ENCODE peak calls at places on chromosomes 6 and 20, in six cellular contexts. U, Z, W, H, B and Q are unnamed samples.
A peak's percentile ranks its signal among the peaks of the same experiment; 100 is the strongest.

GRCh38 chr6:153965996-153966395 is 73.0 kb upstream of the OPRM1 start:
- DNase-seq in W (peak; percentile 37), Z (no peak), U (no peak), H (no peak), B (no peak), Q (no peak)

GRCh38 chr20:11716239-11716944 is 201.3 kb upstream of the BTBD3 start:
- DNase-seq in Z (no peak), W (peak; percentile 76), B (peak; percentile 64), U (peak; percentile 90), H (no peak), Q (peak; percentile 61)

GRCh38 chr6:168526841-168527281 is 85.9 kb downstream of the SMOC2 start:
- DNase-seq in Z (peak; percentile 72), W (no peak), B (no peak), H (no peak), U (no peak), Q (no peak)

GRCh38 chr6:169752074-169752623 is 727 bp downstream of the ERMARD start:
- DNase-seq in H (no peak), U (no peak), W (no peak), B (peak; percentile 11), Z (no peak), Q (no peak)

GRCh38 chr6:38271081-38271480 is 368.6 kb downstream of the BTBD9 start:
- DNase-seq in W (no peak), U (peak; percentile 57), H (no peak), B (no peak), Z (no peak), Q (no peak)

GRCh38 chr6:26205625-26206574 is 118.7 kb downstream of the HFE start:
- DNase-seq in U (peak; percentile 91), Z (no peak), H (no peak), B (no peak), W (no peak), Q (no peak)

GRCh38 chr20:1721687-1722512 is 64.3 kb upstream of the SIRPG start:
- DNase-seq in W (no peak), Z (no peak), U (no peak), H (no peak), B (no peak), Q (no peak)

GRCh38 chr20:56628015-56628872 is 862 bp upstream of the TFAP2C start:
- DNase-seq in B (peak; percentile 83), Z (no peak), H (no peak), W (no peak), U (no peak), Q (no peak)

GRCh38 chr20:40868568-40869223 is 159.9 kb upstream of the TOP1 start:
- DNase-seq in Z (peak; percentile 62), H (peak; percentile 30), U (peak; percentile 85), W (no peak), B (no peak), Q (no peak)

GRCh38 chr6:22827760-22828159 is 258.4 kb downstream of the HDGFL1 start:
- DNase-seq in Z (no peak), H (no peak), B (no peak), U (peak; percentile 28), W (no peak), Q (no peak)

GRCh38 chr6:15401120-15401519 is 155.3 kb downstream of the JARID2 start:
- DNase-seq in W (no peak), Z (no peak), U (no peak), H (no peak), B (no peak), Q (no peak)

GRCh38 chr20:45629496-45630100 is at the start of gene WFDC10A:
- DNase-seq in Z (no peak), B (peak; percentile 66), W (peak; percentile 16), H (no peak), U (peak; percentile 49), Q (peak; percentile 65)

GRCh38 chr6:139250296-139251274 is 41.2 kb downstream of the TXLNB start:
- DNase-seq in U (peak; percentile 59), B (peak; percentile 80), Z (peak; percentile 74), H (peak; percentile 71), W (no peak), Q (peak; percentile 70)

GRCh38 chr6:41122918-41123317 is 31.2 kb downstream of the TREML1 start:
- DNase-seq in H (no peak), Z (no peak), B (no peak), W (no peak), U (no peak), Q (no peak)

GRCh38 chr6:12254228-12254627 is 35.9 kb upstream of the EDN1 start:
- DNase-seq in W (no peak), Z (no peak), U (no peak), H (no peak), B (no peak), Q (no peak)

GRCh38 chr20:13800728-13801134 is 15.9 kb downstream of the NDUFAF5 start:
- DNase-seq in H (peak; percentile 87), Z (peak; percentile 91), W (peak; percentile 68), B (no peak), U (peak; percentile 85), Q (no peak)

GRCh38 chr6:34922177-34922663 is 33.2 kb downstream of the ANKS1A start:
- DNase-seq in W (peak; percentile 65), U (peak; percentile 81), H (no peak), Z (no peak), B (no peak), Q (no peak)

GRCh38 chr6:93468291-93468690 is 48.9 kb upstream of the EPHA7 start:
- DNase-seq in W (no peak), H (no peak), U (no peak), B (peak; percentile 86), Z (no peak), Q (no peak)
- H3K27me3 ChIP-seq in W (no peaks in the 10 kb centered on the region), H (no peaks in the 10 kb centered on the region), U (no peaks in the 10 kb centered on the region), B (no peaks in the 10 kb centered on the region), Z (no peaks in the 10 kb centered on the region), Q (no peaks in the 10 kb centered on the region)

DNA sequence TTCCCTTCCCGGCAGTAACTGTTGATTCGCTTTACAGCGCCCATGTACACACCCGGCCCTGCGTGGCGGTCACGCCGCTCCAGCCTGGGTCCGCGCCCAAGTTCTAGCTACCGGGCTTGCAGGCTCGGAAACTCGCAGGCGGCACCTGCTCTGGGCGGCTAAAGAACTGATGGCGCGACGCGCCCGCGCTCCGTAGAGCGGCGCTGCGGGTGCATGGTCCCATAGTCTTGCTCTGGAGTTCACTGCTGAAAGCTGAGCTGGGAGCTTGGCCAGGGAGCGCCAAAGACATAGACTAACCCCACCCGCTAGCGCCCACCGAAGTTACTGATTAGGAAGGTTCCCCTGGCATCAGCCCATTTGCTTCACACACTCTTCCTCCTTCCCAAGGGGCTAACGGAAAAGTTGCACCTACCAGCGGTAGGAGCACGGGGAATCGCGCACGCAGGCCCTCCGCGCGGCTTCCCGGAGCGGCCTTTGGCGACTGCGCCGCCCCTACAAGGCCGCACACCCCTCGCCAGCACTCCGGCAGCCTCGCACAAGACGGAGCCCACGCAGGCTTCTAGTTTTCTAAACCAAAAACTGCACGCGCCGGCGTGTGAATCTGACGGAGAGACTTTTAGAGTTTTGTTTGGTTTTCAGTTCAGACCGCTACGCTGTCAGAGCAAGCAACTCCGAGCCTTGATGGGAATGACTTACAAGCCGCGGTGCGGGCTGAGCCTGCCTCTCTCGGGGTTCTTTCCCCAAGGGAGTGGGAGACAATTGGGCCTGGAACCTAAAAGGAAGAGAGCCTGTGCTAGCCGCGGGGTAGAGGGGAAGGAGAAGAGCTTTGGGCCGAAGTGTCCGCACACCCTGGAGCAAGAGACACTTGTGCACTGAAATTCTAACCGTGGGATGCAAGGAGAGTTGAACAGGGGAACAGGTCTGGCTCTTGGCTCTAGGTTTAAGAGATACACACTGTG is 994 bp upstream of the POU3F2 start:
- DNase-seq in U (peak; percentile 16), Z (peak; percentile 56), W (no peak), H (no peak), B (peak; percentile 77), Q (peak; percentile 61)
- H3K27me3 ChIP-seq in U (peaks cover 80% of the 10 kb centered on the region), Z (peaks cover 6% of the 10 kb centered on the region), W (peaks cover 88% of the 10 kb centered on the region), H (peaks cover 60% of the 10 kb centered on the region), B (peaks cover 91% of the 10 kb centered on the region), Q (peaks cover 77% of the 10 kb centered on the region)

GRCh38 chr6:44538841-44539240 is 151.3 kb downstream of the CDC5L start:
- DNase-seq in W (no peak), Z (no peak), B (no peak), U (no peak), H (no peak), Q (peak; percentile 7)

GRCh38 chr6:44537306-44538049 is 150.0 kb downstream of the CDC5L start:
- DNase-seq in H (no peak), W (no peak), U (no peak), Z (no peak), B (no peak), Q (peak; percentile 16)

GRCh38 chr6:44535967-44536366 is 148.5 kb downstream of the CDC5L start:
- DNase-seq in B (no peak), H (no peak), W (no peak), U (no peak), Z (no peak), Q (no peak)

GRCh38 chr6:44539701-44540100 is 152.2 kb downstream of the CDC5L start:
- DNase-seq in H (no peak), W (no peak), B (no peak), Z (no peak), U (no peak), Q (no peak)

GRCh38 chr6:44538131-44538835 is 150.8 kb downstream of the CDC5L start:
- DNase-seq in B (no peak), Z (no peak), H (no peak), W (no peak), U (no peak), Q (no peak)
- H3K27me3 ChIP-seq in B (no peaks in the 10 kb centered on the region), Z (no peaks in the 10 kb centered on the region), H (peaks cover 2% of the 10 kb centered on the region), W (no peaks in the 10 kb centered on the region), U (peaks cover 14% of the 10 kb centered on the region), Q (no peaks in the 10 kb centered on the region)

GRCh38 chr6:49790340-49790739 is 3.3 kb upstream of the PGK2 start:
- DNase-seq in U (no peak), B (no peak), W (no peak), Z (no peak), H (no peak), Q (no peak)

GRCh38 chr6:49782293-49783181 is 4.5 kb downstream of the PGK2 start:
- DNase-seq in H (no peak), Z (no peak), W (no peak), B (no peak), U (no peak), Q (no peak)

GRCh38 chr6:49784272-49784671 is 2.8 kb downstream of the PGK2 start:
- DNase-seq in U (no peak), B (no peak), Z (no peak), H (no peak), W (no peak), Q (no peak)

DNA sequence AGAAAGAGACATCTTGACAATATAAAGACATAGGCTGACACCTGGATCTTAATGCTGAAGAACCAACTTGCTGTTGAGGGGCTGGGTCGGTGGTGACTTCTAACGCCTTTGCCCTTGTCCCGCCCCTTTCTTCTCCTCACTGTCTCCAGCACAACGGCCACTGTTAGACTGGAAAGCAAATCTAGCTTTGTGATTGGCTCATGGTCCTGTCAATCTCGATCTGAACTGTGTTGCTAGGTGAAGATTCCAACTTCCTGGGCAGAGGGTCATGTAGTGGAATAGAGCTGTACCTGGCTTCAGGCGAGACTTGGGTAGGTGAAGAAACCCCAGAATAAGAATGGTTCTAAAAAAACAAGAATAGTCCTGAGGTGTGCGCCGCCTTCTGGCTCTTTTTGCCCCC is at the start of gene PGK2:
- DNase-seq in Z (no peak), U (no peak), B (peak; percentile 11), W (no peak), H (no peak), Q (peak; percentile 53)
- H3K27me3 ChIP-seq in Z (no peaks in the 10 kb centered on the region), U (no peaks in the 10 kb centered on the region), B (no peaks in the 10 kb centered on the region), W (no peaks in the 10 kb centered on the region), H (no peaks in the 10 kb centered on the region), Q (no peaks in the 10 kb centered on the region)

DNA sequence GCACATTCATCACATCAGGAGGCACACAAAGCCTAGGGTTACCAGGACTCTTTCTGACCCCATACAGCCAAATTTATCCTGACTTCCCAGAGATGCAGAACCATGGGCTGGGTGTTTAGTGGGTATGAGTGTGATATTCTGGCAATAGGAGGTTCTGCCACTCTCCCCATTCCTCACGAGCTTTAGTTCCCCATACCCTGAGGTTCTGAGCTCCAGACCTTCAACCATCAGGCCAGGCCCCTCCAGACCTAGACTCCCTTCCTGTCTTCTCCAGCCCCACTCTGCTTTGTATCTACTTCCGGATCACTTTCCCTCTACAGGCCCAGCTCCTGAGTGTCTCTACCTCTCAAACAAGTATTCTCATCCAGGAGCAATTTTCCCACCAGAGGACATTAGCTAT is 4.4 kb downstream of the HLA-F start:
- DNase-seq in U (no peak), B (no peak), H (no peak), Z (no peak), W (no peak), Q (no peak)
- H3K27me3 ChIP-seq in U (peaks cover 25% of the 10 kb centered on the region), B (peaks cover 64% of the 10 kb centered on the region), H (no peaks in the 10 kb centered on the region), Z (no peaks in the 10 kb centered on the region), W (peaks cover 22% of the 10 kb centered on the region), Q (no peaks in the 10 kb centered on the region)